ENCODE peak calls at places on chromosomes 11 and 22, in four cellular contexts. Z is right lobe of liver; J is CD8-positive, alpha-beta T cell; H is SK-N-SH. S is an unnamed sample. For H3K4me1, the result is how much of the 10 kb centered on the place peaks cover.

GRCh38 chr11:67045314-67045713 is 11.3 kb upstream of the RHOD start:
- DNase-seq in Z (no peak), J (no peak), H (no peak), S (no peak)

GRCh38 chr11:17794981-17795380 is 60.4 kb downstream of the KCNC1 start:
- DNase-seq in H (no peak), Z (no peak), J (no peak), S (no peak)

GRCh38 chr11:23103403-23103802 is 243.1 kb upstream of the CCDC179 start:
- DNase-seq in Z (no peak), H (no peak), J (no peak), S (no peak)

GRCh38 chr11:118889796-118890195 is 6.1 kb downstream of the CXCR5 start:
- DNase-seq in H (no peak), Z (no peak), J (no peak), S (peak)

GRCh38 chr11:33657757-33658156 is 42.9 kb downstream of the C11orf91 start:
- DNase-seq in Z (no peak), J (no peak), H (no peak), S (no peak)

GRCh38 chr11:59943996-59944395 is 5.8 kb downstream of the OOSP1 start:
- DNase-seq in J (no peak), Z (no peak), H (no peak), S (no peak)

GRCh38 chr11:61787928-61788491 is 4.4 kb downstream of the TMEM258 start:
- DNase-seq in Z (no peak), J (no peak), H (peak), S (no peak)

GRCh38 chr11:102757823-102758549 is 22.4 kb downstream of the MMP10 start:
- DNase-seq in Z (no peak), J (no peak), H (no peak), S (no peak)

GRCh38 chr11:34565417-34566208 is 52.0 kb upstream of the ELF5 start:
- DNase-seq in J (no peak), Z (no peak), H (peak), S (no peak)

GRCh38 chr11:118621071-118621815 is 13.8 kb downstream of the PHLDB1 start:
- DNase-seq in J (peak), H (peak), Z (peak), S (peak)

GRCh38 chr22:36373258-36373579 is 14.5 kb downstream of the MYH9 start:
- DNase-seq in Z (peak), J (no peak), H (no peak), S (peak)
- H3K4me1 ChIP-seq in Z (under half), J (half or more), H (under half), S (under half)

GRCh38 chr22:37084385-37084784 is 25.1 kb downstream of the TMPRSS6 start:
- DNase-seq in H (no peak), Z (no peak), J (no peak), S (peak)
- H3K4me1 ChIP-seq in H (under half), Z (under half), J (under half), S (under half)

GRCh38 chr11:63564056-63564784 is 1.0 kb upstream of the PLAAT2 start:
- DNase-seq in Z (no peak), H (no peak), J (no peak), S (no peak)
- H3K4me1 ChIP-seq in Z (under half), H (under half), J (half or more), S (under half)

DNA sequence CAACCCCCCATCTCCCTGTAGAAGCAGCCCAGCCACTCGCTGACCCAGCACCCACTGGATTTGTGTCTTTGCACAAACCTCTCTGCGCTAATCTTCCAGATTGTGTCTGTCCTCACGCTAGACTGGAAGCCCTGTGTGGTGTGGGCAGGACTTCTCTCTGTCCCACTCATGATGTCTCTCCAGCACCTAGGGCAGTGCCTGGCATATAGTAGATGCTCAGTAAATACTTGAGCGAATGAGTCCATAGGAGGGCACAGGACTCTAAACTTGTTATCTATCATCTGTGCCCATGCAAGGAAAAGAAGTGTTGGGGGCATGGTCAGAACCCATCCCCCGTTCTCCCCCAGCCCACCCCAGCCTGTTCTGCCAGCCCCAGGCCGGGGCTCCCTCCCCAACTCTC is 22.9 kb downstream of the RPL3 start:
- DNase-seq in J (no peak), H (no peak), Z (no peak), S (no peak)
- H3K4me1 ChIP-seq in J (under half), H (under half), Z (under half), S (under half)

DNA sequence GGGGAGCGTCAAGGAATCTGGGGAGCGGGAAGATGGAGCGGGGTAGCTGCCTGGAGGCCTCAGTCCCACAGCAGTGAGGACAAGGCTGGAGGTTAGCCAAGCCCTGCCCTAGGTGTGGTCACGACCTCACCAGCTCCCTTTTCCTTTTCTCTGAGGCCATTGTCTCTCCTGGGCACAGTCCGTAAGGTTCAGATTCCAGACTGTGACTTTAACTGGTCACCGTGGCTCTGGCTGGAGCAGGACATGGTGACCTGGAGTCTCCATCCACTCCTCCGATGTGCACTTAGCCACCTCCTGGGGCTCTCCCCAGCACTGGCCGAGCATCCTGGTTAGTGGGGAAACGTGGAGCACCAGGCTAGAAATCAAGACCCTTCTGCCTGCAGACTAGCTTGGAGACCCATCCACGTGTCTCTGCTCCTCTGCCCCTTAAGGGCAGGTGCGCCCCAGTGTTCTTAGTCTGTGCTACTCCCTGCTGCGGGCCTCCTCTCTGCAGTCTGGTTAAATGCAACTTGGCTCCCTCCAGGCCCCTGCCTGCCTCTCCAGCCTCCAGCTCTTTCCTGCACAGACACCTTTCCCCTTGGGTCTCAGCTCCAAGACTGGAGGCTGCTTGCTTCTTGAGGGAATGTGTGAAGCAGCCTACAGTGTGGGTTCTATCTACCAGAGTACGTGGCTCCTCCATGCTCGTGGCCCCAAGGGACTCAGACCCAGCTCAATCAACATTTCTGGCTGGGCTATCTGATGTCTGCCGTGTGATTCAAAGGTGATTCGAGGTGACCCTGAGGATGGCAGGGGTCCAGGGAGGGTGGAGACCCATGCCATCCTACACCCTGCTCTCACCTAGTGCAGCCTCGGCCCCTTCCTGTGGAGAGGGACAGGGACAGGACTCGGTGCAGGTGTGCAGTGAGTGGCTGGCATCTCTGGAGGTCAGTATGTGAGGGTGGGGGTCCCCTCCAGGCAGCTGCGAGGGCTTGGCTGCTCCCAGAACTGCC is 5.2 kb downstream of the SLC25A1 start:
- DNase-seq in Z (no peak), H (no peak), J (no peak), S (no peak)
- H3K4me1 ChIP-seq in Z (under half), H (half or more), J (under half), S (under half)

DNA sequence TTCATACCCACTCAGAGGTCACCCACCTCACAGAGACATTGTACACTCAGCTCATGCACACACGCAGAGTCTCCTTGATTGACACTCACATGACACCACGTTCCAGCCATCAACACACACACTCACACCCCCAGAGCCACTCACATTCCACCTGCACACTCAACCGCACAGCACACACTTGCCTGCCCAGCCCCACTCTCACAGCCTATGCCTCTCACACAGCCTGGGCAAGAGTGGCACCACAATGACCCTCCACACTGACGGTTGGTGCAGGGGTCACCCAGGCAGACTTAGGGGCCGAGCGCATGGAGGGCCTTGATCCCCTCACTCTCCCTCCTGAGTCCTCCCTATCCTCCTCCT is 2.2 kb downstream of the SPI1 start:
- DNase-seq in H (no peak), J (no peak), Z (no peak), S (no peak)
- H3K4me1 ChIP-seq in H (under half), J (under half), Z (under half), S (under half)

GRCh38 chr22:46256358-46256958 is 6.4 kb upstream of the CDPF1 start:
- DNase-seq in Z (no peak), J (no peak), H (no peak), S (no peak)
- H3K4me1 ChIP-seq in Z (under half), J (under half), H (under half), S (under half)

DNA sequence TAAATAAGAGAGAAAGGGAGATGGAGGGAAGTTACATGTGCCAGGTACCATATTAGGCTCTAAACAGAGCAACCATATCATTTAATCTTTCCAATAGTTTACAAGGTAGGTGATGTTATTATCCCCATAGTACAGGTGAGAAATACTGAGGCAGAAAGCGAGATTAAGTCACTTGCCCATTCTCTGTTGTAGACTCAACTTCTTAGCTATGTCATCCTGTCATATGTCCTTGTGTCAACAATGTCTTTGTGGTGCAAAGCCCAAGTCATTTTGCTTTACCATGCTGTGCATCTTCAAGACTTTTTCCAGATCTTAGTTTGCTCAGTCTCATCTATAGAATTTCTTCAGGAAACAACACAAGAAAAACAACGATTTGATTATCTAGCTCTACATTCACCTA is 205.0 kb upstream of the E2F8 start:
- DNase-seq in H (no peak), J (no peak), Z (no peak), S (no peak)
- H3K4me1 ChIP-seq in H (under half), J (under half), Z (under half), S (under half)